ENCODE peak calls at places on chromosomes 7 and 10, in six cellular contexts. O is NT2/D1; Y is T-helper 9 cell; P is stimulated activated CD4-positive, alpha-beta T cell treated with anti-CD3 and anti-CD28 coated beads, Interleukin-15, amount 100 ng/mL, for 1 hour; Q is fibroblast of the aortic adventitia; A is GM04503. H is an unnamed sample.

GRCh38 chr10:99709480-99710229 is 22.3 kb downstream of the COX15 start:
- DNase-seq in O (no peak), P (no peak), Q (peak; percentile 69), Y (no peak), A (peak; percentile 26), H (no peak)

GRCh38 chr7:66356277-66356721 is 151.2 kb downstream of the TPST1 start:
- DNase-seq in Q (no peak), A (no peak), Y (no peak), P (no peak), O (no peak), H (no peak)

GRCh38 chr10:23439920-23440875 is 1.3 kb downstream of the OTUD1 start:
- DNase-seq in O (no peak), A (no peak), P (peak; percentile 8), Q (peak; percentile 49), Y (peak; percentile 5), H (peak; percentile 30)

GRCh38 chr7:52547301-52547920 is 488.0 kb upstream of the POM121L12 start:
- DNase-seq in O (no peak), A (no peak), Y (no peak), P (no peak), Q (no peak), H (no peak)

GRCh38 chr7:22429386-22429785 is 70.6 kb downstream of the STEAP1B start:
- DNase-seq in A (no peak), Q (no peak), O (no peak), Y (no peak), P (no peak), H (no peak)

GRCh38 chr10:101646369-101646768 is 48.6 kb downstream of the FBXW4 start:
- DNase-seq in A (no peak), Y (no peak), P (no peak), O (no peak), Q (peak; percentile 6), H (no peak)

GRCh38 chr7:139769066-139769465 is 8.7 kb downstream of the HIPK2 start:
- DNase-seq in A (no peak), Y (no peak), O (no peak), Q (no peak), P (no peak), H (no peak)

GRCh38 chr10:121168513-121169216 is 317.5 kb downstream of the WDR11 start:
- DNase-seq in P (no peak), Q (no peak), Y (no peak), A (no peak), O (no peak), H (no peak)

GRCh38 chr10:35946556-35946955 is 304.5 kb upstream of the FZD8 start:
- DNase-seq in P (no peak), Y (no peak), Q (peak; percentile 35), O (no peak), A (no peak), H (no peak)

GRCh38 chr7:16644624-16644986 is 949 bp downstream of the ANKMY2 start:
- DNase-seq in P (peak; percentile 26), Y (peak; percentile 52), A (no peak), Q (peak; percentile 45), O (no peak), H (peak; percentile 43)

GRCh38 chr10:15245530-15245929 is 77.0 kb upstream of the NMT2 start:
- DNase-seq in P (no peak), A (no peak), Y (no peak), Q (peak; percentile 12), O (peak; percentile 5), H (peak; percentile 16)

GRCh38 chr10:36802523-36803153 is 322.8 kb upstream of the ANKRD30A start:
- DNase-seq in O (no peak), Q (peak; percentile 60), P (no peak), Y (no peak), A (no peak), H (no peak)

GRCh38 chr10:110610308-110610774 is 33.8 kb upstream of the RBM20 start:
- DNase-seq in Y (peak; percentile 43), P (no peak), Q (peak; percentile 64), A (no peak), O (peak; percentile 23), H (peak; percentile 68)

GRCh38 chr7:101559586-101559985 is 69.5 kb downstream of the MYL10 start:
- DNase-seq in P (no peak), Y (no peak), A (no peak), O (no peak), Q (no peak), H (no peak)

GRCh38 chr7:91191771-91192170 is 72.5 kb upstream of the FZD1 start:
- DNase-seq in Y (no peak), Q (no peak), O (no peak), P (no peak), A (no peak), H (no peak)

GRCh38 chr7:78141533-78142281 is 343.1 kb downstream of the PHTF2 start:
- DNase-seq in Q (peak; percentile 58), P (no peak), O (no peak), A (no peak), Y (no peak), H (no peak)

GRCh38 chr10:74786126-74786525 is 40.3 kb upstream of the KAT6B start:
- DNase-seq in Q (no peak), O (no peak), Y (no peak), A (no peak), P (no peak), H (no peak)

GRCh38 chr7:81284576-81284975 is 365.7 kb upstream of the SEMA3C start:
- DNase-seq in Q (peak; percentile 70), O (no peak), P (no peak), A (peak; percentile 21), Y (no peak), H (no peak)

GRCh38 chr10:111856631-111857030 is 326.9 kb downstream of the GPAM start:
- DNase-seq in P (no peak), Y (no peak), A (no peak), O (no peak), Q (peak; percentile 36), H (no peak)

GRCh38 chr10:53754851-53755250 is 982.3 kb upstream of the MBL2 start:
- DNase-seq in Q (no peak), A (no peak), Y (no peak), P (no peak), O (no peak), H (no peak)

GRCh38 chr10:69180525-69181204 is 631 bp downstream of the SUPV3L1 start:
- DNase-seq in P (no peak), A (no peak), Y (peak; percentile 1), O (no peak), Q (peak; percentile 16), H (peak; percentile 24)

GRCh38 chr7:139752600-139752999 is 25.2 kb downstream of the HIPK2 start:
- DNase-seq in P (no peak), A (no peak), Q (no peak), Y (no peak), O (no peak), H (no peak)

GRCh38 chr10:14691359-14691758 is 83.3 kb downstream of the FAM107B start:
- DNase-seq in P (no peak), Y (no peak), O (no peak), A (no peak), Q (no peak), H (no peak)

GRCh38 chr10:58781873-58782488 is 269.3 kb downstream of the BICC1 start:
- DNase-seq in Y (no peak), A (no peak), Q (peak; percentile 72), O (no peak), P (no peak), H (peak; percentile 43)

GRCh38 chr10:66752714-66753113 is 173.1 kb upstream of the LRRTM3 start:
- DNase-seq in Y (no peak), O (no peak), A (no peak), P (no peak), Q (peak; percentile 39), H (no peak)

GRCh38 chr7:152050547-152050971 is 25.1 kb downstream of the GALNT11 start:
- DNase-seq in A (peak; percentile 24), O (no peak), Q (peak; percentile 77), Y (no peak), P (no peak), H (no peak)

GRCh38 chr10:60496181-60496580 is 106.5 kb upstream of the ANK3 start:
- DNase-seq in O (no peak), Q (peak; percentile 38), Y (no peak), A (no peak), P (no peak), H (no peak)

GRCh38 chr7:121752706-121753105 is 120.3 kb upstream of the PTPRZ1 start:
- DNase-seq in O (peak; percentile 8), A (no peak), P (no peak), Q (peak; percentile 43), Y (no peak), H (peak; percentile 29)

GRCh38 chr7:129843982-129844840 is 108.5 kb downstream of the UBE2H start:
- DNase-seq in Q (no peak), Y (no peak), O (no peak), A (no peak), P (no peak), H (peak; percentile 68)

GRCh38 chr10:76126607-76127190 is 695.3 kb downstream of the LRMDA start:
- DNase-seq in A (no peak), Y (no peak), P (no peak), O (no peak), Q (peak; percentile 35), H (no peak)

GRCh38 chr7:66306243-66306642 is 101.1 kb downstream of the TPST1 start:
- DNase-seq in Q (no peak), Y (no peak), O (no peak), A (no peak), P (no peak), H (no peak)

GRCh38 chr10:86209726-86210125 is 156.9 kb downstream of the GRID1 start:
- DNase-seq in O (no peak), Q (no peak), P (no peak), Y (no peak), A (no peak), H (no peak)

GRCh38 chr7:103984050-103984449 is 5.4 kb downstream of the RELN start:
- DNase-seq in Q (no peak), A (no peak), O (no peak), P (no peak), Y (no peak), H (no peak)

GRCh38 chr7:134357486-134357885 is 40.8 kb upstream of the SLC35B4 start:
- DNase-seq in Y (no peak), A (no peak), Q (no peak), O (no peak), P (no peak), H (no peak)

GRCh38 chr10:132516771-132517725 is 20.5 kb upstream of the INPP5A start:
- DNase-seq in A (peak; percentile 92), P (no peak), Y (no peak), Q (peak; percentile 98), O (peak; percentile 71), H (peak; percentile 72)

GRCh38 chr10:44385726-44386438 is 985 bp upstream of the CXCL12 start:
- DNase-seq in Q (no peak), A (no peak), P (no peak), Y (no peak), O (no peak), H (no peak)

GRCh38 chr7:68269410-68269809 is 1272.8 kb downstream of the TYW1 start:
- DNase-seq in A (peak; percentile 26), Q (peak; percentile 1), Y (no peak), P (no peak), O (no peak), H (no peak)

GRCh38 chr7:104536956-104537355 is 208.6 kb downstream of the LHFPL3 start:
- DNase-seq in P (no peak), A (no peak), O (no peak), Q (no peak), Y (no peak), H (no peak)